ENCODE peak calls at places on chromosomes 16 and 17, in eight cellular contexts. Q, N, F, I, M, O, K and E are unnamed samples.

GRCh38 chr17:82107341-82107860 is 9.4 kb upstream of the FASN start:
- DNase-seq in Q (no peak), N (no peak), F (no peak), I (no peak), M (no peak), O (no peak), K (peak), E (no peak)

GRCh38 chr17:17824119-17824779 is 12.5 kb downstream of the SREBF1 start:
- DNase-seq in Q (peak), N (no peak), F (no peak), I (no peak), M (no peak), O (no peak), K (peak), E (no peak)

GRCh38 chr16:2078096-2078495 is 30.3 kb downstream of the TSC2 start:
- DNase-seq in Q (no peak), N (no peak), F (no peak), I (no peak), M (no peak), O (no peak), K (no peak), E (no peak)

GRCh38 chr16:89334461-89334860 is 117.0 kb downstream of the ZNF778 start:
- DNase-seq in Q (no peak), N (no peak), F (no peak), I (no peak), M (no peak), O (no peak), K (no peak), E (no peak)

GRCh38 chr17:7314719-7315569 is at the start of gene GPS2:
- DNase-seq in Q (peak), N (peak), F (peak), I (peak), M (peak), O (peak), K (peak), E (no peak)

GRCh38 chr17:68290268-68290954 is 516 bp downstream of the SLC16A6 start:
- DNase-seq in Q (peak), N (no peak), F (no peak), I (no peak), M (peak), O (peak), K (peak), E (no peak)

GRCh38 chr16:57261806-57262205 is 16.7 kb downstream of the ARL2BP start:
- DNase-seq in Q (no peak), N (no peak), F (no peak), I (no peak), M (no peak), O (no peak), K (no peak), E (no peak)

GRCh38 chr16:86704516-86704915 is 126.2 kb downstream of the FOXL1 start:
- DNase-seq in Q (no peak), N (no peak), F (no peak), I (no peak), M (no peak), O (no peak), K (no peak), E (no peak)

GRCh38 chr16:52405441-52405840 is 141.5 kb downstream of the TOX3 start:
- DNase-seq in Q (no peak), N (no peak), F (no peak), I (no peak), M (no peak), O (no peak), K (no peak), E (no peak)